ENCODE peak calls at places on chromosomes 3 and 15, in seven cellular contexts. U is fibroblast of lung; V is SK-N-SH; I is hepatocyte; M is CD4-positive, CD25-positive, alpha-beta regulatory T cell; X is pancreas; K is effector memory CD4-positive, alpha-beta T cell. R is an unnamed sample.
A peak's percentile ranks its signal among the peaks of the same experiment; 100 is the strongest.

GRCh38 chr15:75123395-75123794 is 78.3 kb upstream of the C15orf39 start:
- DNase-seq in U (peak; percentile 85), V (no peak), I (no peak), M (peak; percentile 12), X (no peak), K (no peak), R (no peak)

GRCh38 chr3:50347187-50347813 is 1.8 kb upstream of the ZMYND10 start:
- DNase-seq in U (peak; percentile 57), V (peak; percentile 83), I (peak; percentile 85), M (peak; percentile 88), X (peak; percentile 83), K (peak; percentile 66), R (no peak)

GRCh38 chr3:193885832-193886231 is 250.1 kb upstream of the HES1 start:
- DNase-seq in U (no peak), V (no peak), I (peak; percentile 56), M (no peak), X (no peak), K (no peak), R (no peak)

GRCh38 chr3:60650171-60650570 is 601.1 kb downstream of the FHIT start:
- DNase-seq in U (peak; percentile 76), V (peak; percentile 2), I (no peak), M (no peak), X (no peak), K (no peak), R (no peak)

GRCh38 chr3:98151241-98151640 is 4.0 kb downstream of the OR5H14 start:
- DNase-seq in U (peak; percentile 29), V (no peak), I (no peak), M (no peak), X (no peak), K (no peak), R (no peak)

GRCh38 chr3:187186801-187187421 is 10.4 kb upstream of the RTP1 start:
- DNase-seq in U (peak; percentile 98), V (no peak), I (peak; percentile 57), M (no peak), X (no peak), K (no peak), R (no peak)

GRCh38 chr3:53016236-53016635 is 29.6 kb downstream of the SFMBT1 start:
- DNase-seq in U (peak; percentile 76), V (no peak), I (no peak), M (no peak), X (no peak), K (no peak), R (no peak)

GRCh38 chr3:15490158-15490557 is 31.3 kb downstream of the COLQ start:
- DNase-seq in U (no peak), V (no peak), I (no peak), M (no peak), X (no peak), K (no peak), R (no peak)

GRCh38 chr3:177061382-177061781 is 135.9 kb downstream of the TBL1XR1 start:
- DNase-seq in U (no peak), V (no peak), I (no peak), M (no peak), X (no peak), K (no peak), R (no peak)

GRCh38 chr3:152834354-152835310 is at the start of gene P2RY1:
- DNase-seq in U (peak; percentile 73), V (peak; percentile 70), I (peak; percentile 83), M (peak; percentile 61), X (peak; percentile 63), K (no peak), R (peak; percentile 66)

GRCh38 chr3:171213907-171214306 is 187.4 kb upstream of the SLC2A2 start:
- DNase-seq in U (no peak), V (no peak), I (no peak), M (no peak), X (no peak), K (no peak), R (no peak)

GRCh38 chr15:42097018-42097417 is 2.7 kb upstream of the PLA2G4D start:
- DNase-seq in U (no peak), V (no peak), I (no peak), M (no peak), X (no peak), K (no peak), R (no peak)

GRCh38 chr3:100538339-100538706 is 45.9 kb downstream of the TMEM45A start:
- DNase-seq in U (no peak), V (no peak), I (no peak), M (no peak), X (no peak), K (no peak), R (no peak)

GRCh38 chr15:25545889-25546288 is 107.1 kb upstream of the UBE3A start:
- DNase-seq in U (no peak), V (no peak), I (no peak), M (no peak), X (no peak), K (no peak), R (no peak)

GRCh38 chr3:174146008-174146407 is 713.1 kb upstream of the NAALADL2 start:
- DNase-seq in U (no peak), V (no peak), I (no peak), M (no peak), X (no peak), K (no peak), R (no peak)

GRCh38 chr3:138861755-138862333 is 27.1 kb upstream of the PIK3CB start:
- DNase-seq in U (peak; percentile 83), V (no peak), I (peak; percentile 8), M (no peak), X (no peak), K (no peak), R (no peak)

GRCh38 chr3:33980252-33980651 is 181.8 kb downstream of the PDCD6IP start:
- DNase-seq in U (peak; percentile 62), V (peak; percentile 42), I (peak; percentile 54), M (no peak), X (no peak), K (no peak), R (peak; percentile 22)

GRCh38 chr15:75349851-75350588 is 3.2 kb downstream of the NEIL1 start:
- DNase-seq in U (no peak), V (no peak), I (no peak), M (peak; percentile 94), X (no peak), K (peak; percentile 67), R (no peak)

GRCh38 chr3:33929813-33930212 is 131.4 kb downstream of the PDCD6IP start:
- DNase-seq in U (no peak), V (no peak), I (no peak), M (no peak), X (no peak), K (no peak), R (no peak)

GRCh38 chr15:56719774-56720555 is 13.3 kb downstream of the ZNF280D start:
- DNase-seq in U (peak; percentile 71), V (no peak), I (no peak), M (no peak), X (no peak), K (no peak), R (no peak)

GRCh38 chr3:141330718-141331369 is 37.5 kb upstream of the ZBTB38 start:
- DNase-seq in U (peak; percentile 38), V (no peak), I (no peak), M (no peak), X (no peak), K (no peak), R (no peak)

GRCh38 chr15:55782901-55783300 is 39.9 kb upstream of the PRTG start:
- DNase-seq in U (no peak), V (peak; percentile 78), I (no peak), M (no peak), X (no peak), K (no peak), R (no peak)

GRCh38 chr3:122803977-122804376 is 9.1 kb downstream of the SLC49A4 start:
- DNase-seq in U (no peak), V (no peak), I (no peak), M (no peak), X (no peak), K (no peak), R (no peak)

GRCh38 chr3:72101538-72101937 is 316.6 kb upstream of the PROK2 start:
- DNase-seq in U (no peak), V (no peak), I (no peak), M (no peak), X (no peak), K (no peak), R (no peak)

GRCh38 chr3:72097053-72097452 is 312.1 kb upstream of the PROK2 start:
- DNase-seq in U (no peak), V (no peak), I (no peak), M (no peak), X (no peak), K (no peak), R (no peak)

GRCh38 chr3:72100062-72100511 is 315.1 kb upstream of the PROK2 start:
- DNase-seq in U (no peak), V (peak; percentile 37), I (no peak), M (no peak), X (no peak), K (no peak), R (no peak)

GRCh38 chr3:72100626-72101187 is 315.8 kb upstream of the PROK2 start:
- DNase-seq in U (peak; percentile 55), V (peak; percentile 87), I (peak; percentile 91), M (peak; percentile 89), X (peak; percentile 56), K (peak; percentile 73), R (peak; percentile 80)

GRCh38 chr3:72099331-72100061 is 314.5 kb upstream of the PROK2 start:
- DNase-seq in U (no peak), V (no peak), I (no peak), M (peak; percentile 29), X (no peak), K (no peak), R (no peak)
- H3K4me3 ChIP-seq in U (no peak overlapping the region), V (no peak overlapping the region), I (no peak overlapping the region), M (no peak overlapping the region), X (no peak overlapping the region), K (no peak overlapping the region), R (no peak overlapping the region)

DNA sequence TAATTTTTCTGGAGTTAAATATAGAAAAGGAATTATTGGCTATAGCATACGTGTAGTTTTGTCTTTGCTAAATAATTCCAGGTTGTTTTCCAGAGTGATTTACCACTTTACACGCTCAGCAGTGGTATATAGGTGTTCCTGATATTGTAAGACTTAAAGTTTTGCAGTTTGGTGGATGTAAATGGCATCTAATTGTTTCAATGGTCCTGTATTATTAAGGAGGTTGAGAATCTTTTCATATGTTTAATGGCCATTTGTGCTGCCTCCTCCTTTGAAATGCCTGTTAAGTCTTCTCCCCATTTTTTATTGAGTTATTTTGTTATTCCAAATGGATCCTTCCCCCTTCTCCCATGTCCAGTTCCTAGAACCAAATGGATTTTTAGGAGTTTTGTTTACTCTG is 26.4 kb upstream of the P4HTM start:
- DNase-seq in U (no peak), V (no peak), I (no peak), M (no peak), X (no peak), K (no peak), R (no peak)
- H3K4me3 ChIP-seq in U (no peak overlapping the region), V (no peak overlapping the region), I (no peak overlapping the region), M (no peak overlapping the region), X (no peak overlapping the region), K (no peak overlapping the region), R (no peak overlapping the region)

GRCh38 chr15:92020765-92021164 is 167.3 kb downstream of the SLCO3A1 start:
- DNase-seq in U (peak; percentile 88), V (no peak), I (no peak), M (no peak), X (no peak), K (no peak), R (no peak)
- H3K4me3 ChIP-seq in U (no peak overlapping the region), V (no peak overlapping the region), I (no peak overlapping the region), M (no peak overlapping the region), X (no peak overlapping the region), K (no peak overlapping the region), R (no peak overlapping the region)

DNA sequence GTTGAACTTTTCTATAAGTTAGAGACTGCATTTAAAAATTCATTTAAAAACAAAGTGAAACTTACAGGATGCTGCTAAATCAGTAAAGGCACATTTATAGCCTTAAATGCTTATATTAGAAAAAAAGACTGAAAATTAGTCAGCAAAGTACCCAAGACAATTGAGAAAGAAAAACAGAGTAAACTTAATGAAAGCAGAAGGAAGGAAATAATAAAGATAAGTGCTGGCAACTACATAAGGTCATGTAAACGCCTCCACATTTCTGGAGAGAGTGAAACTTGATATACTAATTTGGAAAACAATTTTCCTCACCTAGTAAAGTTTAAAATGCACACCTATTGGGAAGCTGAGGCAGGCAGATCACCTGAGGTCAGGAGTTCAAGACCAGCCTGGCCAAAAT is 58.2 kb upstream of the ACAN start:
- DNase-seq in U (no peak), V (no peak), I (no peak), M (no peak), X (no peak), K (no peak), R (no peak)
- H3K4me3 ChIP-seq in U (no peak overlapping the region), V (peak overlapping the region; percentile 6), I (no peak overlapping the region), M (no peak overlapping the region), X (no peak overlapping the region), K (no peak overlapping the region), R (no peak overlapping the region)